ENCODE peak calls at places on chromosomes 5 and 9, in four cellular contexts. B, T, L and Q are unnamed samples.
A peak's percentile ranks its signal among the peaks of the same experiment; 100 is the strongest.

GRCh38 chr9:38200431-38200830 is 131.4 kb upstream of the SHB start:
- DNase-seq in T (peak; percentile 51), L (no peak), B (no peak), Q (peak; percentile 18)

GRCh38 chr9:110323831-110324230 is 13.8 kb downstream of the TXNDC8 start:
- DNase-seq in L (no peak), T (no peak), B (no peak), Q (no peak)

GRCh38 chr5:154756203-154756870 is 1.2 kb downstream of the LARP1 start:
- DNase-seq in B (peak; percentile 60), L (peak; percentile 76), T (peak; percentile 54), Q (peak; percentile 41)

GRCh38 chr9:107219486-107219853 is 63.6 kb upstream of the RAD23B start:
- DNase-seq in T (no peak), B (no peak), L (no peak), Q (no peak)

GRCh38 chr9:38008168-38009034 is 60.6 kb downstream of the SHB start:
- DNase-seq in T (no peak), L (no peak), B (peak; percentile 39), Q (no peak)

GRCh38 chr5:106843812-106844416 is 826.8 kb downstream of the EFNA5 start:
- DNase-seq in T (peak; percentile 14), L (no peak), B (no peak), Q (no peak)

GRCh38 chr5:96226941-96227552 is 206.0 kb downstream of the PCSK1 start:
- DNase-seq in B (no peak), T (peak; percentile 10), L (peak; percentile 70), Q (peak; percentile 28)

GRCh38 chr9:109843651-109844050 is 63.7 kb downstream of the PALM2AKAP2 start:
- DNase-seq in L (no peak), T (no peak), B (no peak), Q (no peak)

GRCh38 chr5:122492675-122493074 is 180.6 kb downstream of the SNCAIP start:
- DNase-seq in T (peak; percentile 24), L (no peak), B (no peak), Q (no peak)

GRCh38 chr5:100690036-100690560 is 154.9 kb downstream of the FAM174A start:
- DNase-seq in B (no peak), L (no peak), T (no peak), Q (no peak)

DNA sequence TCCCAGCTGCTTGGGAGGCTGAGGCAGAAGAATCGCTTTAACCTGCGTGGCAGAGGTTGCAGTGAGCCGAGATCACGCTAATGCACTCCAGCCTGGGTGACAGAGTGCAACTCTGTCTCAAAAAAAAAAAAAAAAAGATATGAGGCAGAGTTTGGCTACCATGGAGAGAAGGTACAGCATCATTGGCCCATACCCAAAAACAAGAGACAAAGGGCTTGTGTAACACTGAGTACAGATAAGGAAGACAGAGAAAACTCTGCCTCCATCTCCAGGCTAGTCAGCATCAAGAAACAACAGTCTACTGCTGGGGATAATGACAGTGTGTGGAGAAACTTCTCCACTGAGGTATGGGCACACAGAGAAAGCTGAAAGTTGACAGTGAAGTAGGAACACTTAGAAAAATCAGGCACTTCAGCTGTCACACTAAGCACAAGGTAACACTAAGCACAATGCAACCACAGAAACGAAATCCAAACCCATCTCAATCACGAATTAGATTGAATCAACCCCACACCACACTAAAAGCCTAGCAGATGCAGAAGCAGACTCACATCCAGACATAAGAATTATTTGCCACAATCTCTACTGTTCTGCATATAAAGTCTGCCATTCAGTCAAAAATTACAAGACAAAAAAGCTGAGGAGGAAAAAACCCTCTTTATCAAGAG is 10.5 kb downstream of the PJA2 start:
- DNase-seq in T (no peak), B (no peak), L (no peak), Q (peak; percentile 59)
- H3K4me1 ChIP-seq in T (no peaks in the 10 kb centered on the region), B (peaks cover 80% of the 10 kb centered on the region), L (peaks cover 78% of the 10 kb centered on the region), Q (peaks cover 34% of the 10 kb centered on the region)

GRCh38 chr9:33468215-33468730 is 5.5 kb downstream of the NOL6 start:
- DNase-seq in L (peak; percentile 26), B (peak; percentile 4), T (no peak), Q (no peak)
- H3K36me3 ChIP-seq in L (peaks cover 63% of the 10 kb centered on the region), B (no peaks in the 10 kb centered on the region), T (no peaks in the 10 kb centered on the region), Q (no peaks in the 10 kb centered on the region)

GRCh38 chr9:36119476-36119875 is 17.1 kb upstream of the GLIPR2 start:
- DNase-seq in B (no peak), T (no peak), L (no peak), Q (no peak)
- H3K4me1 ChIP-seq in B (peaks cover 1% of the 10 kb centered on the region), T (no peaks in the 10 kb centered on the region), L (no peaks in the 10 kb centered on the region), Q (no peaks in the 10 kb centered on the region)

GRCh38 chr5:38441730-38442573 is 114.5 kb downstream of the LIFR start:
- DNase-seq in B (peak; percentile 85), T (peak; percentile 96), L (peak; percentile 94), Q (peak; percentile 96)

GRCh38 chr5:38446029-38446522 is 110.4 kb downstream of the LIFR start:
- DNase-seq in T (no peak), B (no peak), L (no peak), Q (peak; percentile 61)

GRCh38 chr5:38447786-38448185 is 108.7 kb downstream of the LIFR start:
- DNase-seq in T (no peak), L (no peak), B (no peak), Q (peak; percentile 53)

GRCh38 chr5:38445374-38446028 is 110.9 kb downstream of the LIFR start:
- DNase-seq in T (no peak), L (no peak), B (no peak), Q (peak; percentile 75)

DNA sequence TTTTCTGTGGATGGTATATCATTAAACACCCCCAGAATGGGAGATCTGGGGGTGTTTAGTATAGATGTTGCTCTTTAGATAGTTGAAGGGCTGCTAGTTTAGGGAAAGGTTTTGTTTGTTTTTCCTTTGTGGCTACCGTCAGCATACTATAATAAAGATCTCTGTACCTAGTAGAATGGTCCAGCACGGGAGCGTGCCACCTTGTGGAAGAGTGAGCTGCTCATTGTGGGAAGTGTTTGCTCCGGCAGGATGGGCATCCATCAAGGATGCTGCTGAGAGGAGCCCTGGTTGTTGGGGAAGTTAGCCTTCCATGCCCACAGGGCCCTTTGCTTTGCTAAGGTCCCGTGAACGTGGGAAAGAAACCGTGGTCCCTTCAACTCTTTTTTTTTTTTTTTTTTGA is 113.1 kb downstream of the LIFR start:
- DNase-seq in B (no peak), L (no peak), T (no peak), Q (no peak)
- H3K36me3 ChIP-seq in B (no peaks in the 10 kb centered on the region), L (no peaks in the 10 kb centered on the region), T (no peaks in the 10 kb centered on the region), Q (no peaks in the 10 kb centered on the region)

GRCh38 chr5:135232958-135233357 is 166.1 kb downstream of the MACROH2A1 start:
- DNase-seq in L (peak; percentile 65), B (no peak), T (no peak), Q (no peak)
- H3K4me1 ChIP-seq in L (peaks cover 27% of the 10 kb centered on the region), B (peaks cover 21% of the 10 kb centered on the region), T (peaks cover 7% of the 10 kb centered on the region), Q (no peaks in the 10 kb centered on the region)

DNA sequence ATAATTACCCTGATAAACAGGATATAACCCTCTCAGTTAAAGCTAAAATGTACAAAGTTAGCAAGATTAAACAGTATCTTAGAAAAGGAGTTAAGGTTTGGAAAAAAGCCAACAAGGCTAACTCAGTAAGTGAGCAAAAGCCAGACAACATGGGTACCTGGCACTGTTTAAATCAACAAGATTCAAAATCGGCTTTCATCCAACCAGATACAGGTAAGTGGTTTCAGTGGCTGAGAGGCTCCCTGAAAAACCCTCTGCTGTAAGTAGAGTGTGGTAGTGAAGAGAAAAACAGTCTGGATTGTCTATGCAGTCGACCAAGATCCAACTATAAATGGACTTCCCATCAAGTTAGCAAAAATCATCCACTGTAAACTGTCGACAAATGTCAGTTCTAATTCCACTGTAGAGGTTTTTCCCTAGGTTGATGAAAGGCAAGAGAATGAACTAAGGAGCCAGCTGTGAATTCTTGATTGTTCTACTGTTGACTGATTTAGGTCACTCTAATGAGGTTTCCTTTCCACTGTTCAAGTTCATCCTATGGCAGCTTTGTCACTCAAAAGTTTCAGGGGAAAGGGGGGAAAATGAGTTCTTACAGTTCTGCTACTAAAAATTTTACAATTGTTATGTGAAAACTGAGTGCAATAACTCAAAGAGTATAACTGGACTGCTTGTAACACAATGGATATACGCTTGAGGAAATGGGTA is 27.3 kb downstream of the ETF1 start:
- DNase-seq in T (no peak), B (no peak), L (no peak), Q (no peak)
- H3K36me3 ChIP-seq in T (peaks cover 25% of the 10 kb centered on the region), B (peaks cover 2% of the 10 kb centered on the region), L (peaks cover 27% of the 10 kb centered on the region), Q (no peaks in the 10 kb centered on the region)

DNA sequence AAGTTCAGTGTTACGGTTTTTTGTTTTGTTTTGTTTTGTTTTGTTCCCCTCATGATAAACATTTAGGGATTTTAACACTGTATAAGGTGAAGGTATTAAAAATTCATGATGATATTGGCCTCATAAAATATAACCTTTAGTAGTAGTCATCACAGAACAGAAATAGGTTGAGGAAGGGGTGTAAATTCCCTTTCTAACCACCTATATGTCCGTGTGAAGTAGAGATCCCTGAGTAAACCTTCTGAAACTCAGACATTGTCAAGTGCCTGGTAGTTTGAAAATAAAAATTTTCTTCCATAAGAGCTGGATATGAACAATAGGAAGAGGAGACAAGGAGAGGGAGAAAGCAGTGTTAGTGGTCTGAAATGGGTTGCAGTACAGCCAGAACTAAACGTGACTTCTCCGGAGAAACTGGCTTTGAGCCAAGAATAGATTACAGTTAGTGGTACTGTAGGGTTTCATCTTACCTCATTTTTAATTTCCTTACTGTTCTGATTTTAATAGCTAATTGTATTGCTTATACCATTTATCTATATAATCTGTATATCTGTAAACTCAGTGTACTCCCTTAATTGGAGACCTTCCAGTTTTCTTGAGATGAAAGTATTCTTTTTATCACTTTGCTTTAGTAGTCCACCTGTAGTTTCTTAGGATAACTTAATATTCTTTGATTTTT is 18.3 kb downstream of the UGCG start:
- DNase-seq in T (no peak), B (no peak), L (no peak), Q (no peak)
- H3K4me1 ChIP-seq in T (no peaks in the 10 kb centered on the region), B (peaks cover 56% of the 10 kb centered on the region), L (peaks cover 41% of the 10 kb centered on the region), Q (peaks cover 8% of the 10 kb centered on the region)

GRCh38 chr5:72122619-72123018 is 15.3 kb downstream of the MAP1B start:
- DNase-seq in L (no peak), T (no peak), B (no peak), Q (no peak)

GRCh38 chr5:72117281-72117680 is 10.0 kb downstream of the MAP1B start:
- DNase-seq in T (no peak), L (no peak), B (no peak), Q (no peak)

GRCh38 chr5:72121753-72122445 is 14.6 kb downstream of the MAP1B start:
- DNase-seq in T (no peak), B (no peak), L (no peak), Q (no peak)

GRCh38 chr5:72123764-72124163 is 16.5 kb downstream of the MAP1B start:
- DNase-seq in B (no peak), T (no peak), L (no peak), Q (no peak)

GRCh38 chr5:72121052-72121451 is 13.8 kb downstream of the MAP1B start:
- DNase-seq in L (no peak), T (no peak), B (no peak), Q (no peak)
- H3K36me3 ChIP-seq in L (peaks cover 4% of the 10 kb centered on the region), T (peaks cover 31% of the 10 kb centered on the region), B (no peaks in the 10 kb centered on the region), Q (no peaks in the 10 kb centered on the region)

DNA sequence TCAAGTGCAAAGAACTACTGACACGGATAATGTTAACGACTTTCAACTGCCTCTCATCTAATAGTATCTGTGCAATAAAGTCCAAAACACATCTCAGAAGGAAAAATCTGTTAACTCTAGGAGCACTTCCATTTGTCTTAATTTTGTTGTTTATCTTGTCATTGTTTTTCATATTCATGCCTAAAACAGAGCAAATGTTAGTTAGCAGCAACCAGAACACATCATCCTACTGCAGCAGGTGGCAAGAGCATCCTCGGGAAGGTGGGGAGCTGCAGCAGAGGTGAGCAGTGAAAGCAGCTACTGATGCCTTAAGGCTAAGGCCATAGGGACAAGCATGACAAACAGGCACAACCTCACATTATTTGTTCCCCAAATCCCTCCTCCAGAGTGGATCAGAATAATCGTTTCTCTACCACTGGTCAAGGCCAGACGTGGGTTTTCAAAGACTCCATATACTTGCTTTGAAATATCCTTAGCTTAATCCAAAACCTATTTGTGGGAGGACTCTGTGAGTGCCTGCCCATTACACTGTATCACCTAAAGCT is 1.1 kb downstream of the HMGCS1 start:
- DNase-seq in B (no peak), T (peak; percentile 12), L (no peak), Q (peak; percentile 16)
- H3K4me1 ChIP-seq in B (peaks cover 46% of the 10 kb centered on the region), T (peaks cover 58% of the 10 kb centered on the region), L (peaks cover 25% of the 10 kb centered on the region), Q (peaks cover 8% of the 10 kb centered on the region)